ENCODE peak calls at places on chromosomes 2 and 18, in nine cellular contexts. J is gastrocnemius medialis; G is brain microvascular endothelial cell; A is CD8-positive, alpha-beta T cell; V is cardiac fibroblast; P is mucosa of descending colon; L is WERI-Rb-1; W is heart left ventricle; S is heart right ventricle. K is an unnamed sample.

GRCh38 chr2:155815851-155816250 is 516.7 kb downstream of the NR4A2 start:
- DNase-seq in J (no peak), S (no peak), G (peak), L (peak), V (no peak), A (no peak), W (no peak), P (no peak), K (no peak)

GRCh38 chr2:65834062-65834461 is 401.7 kb upstream of the SPRED2 start:
- DNase-seq in W (no peak), G (no peak), P (no peak), A (no peak), S (no peak), L (no peak), J (no peak), V (no peak), K (no peak)

GRCh38 chr18:524496-524895 is 24.0 kb upstream of the COLEC12 start:
- DNase-seq in A (no peak), W (no peak), J (no peak), V (peak), S (no peak), L (no peak), G (no peak), P (no peak), K (peak)

GRCh38 chr2:232980683-232981082 is 32.4 kb downstream of the NGEF start:
- DNase-seq in P (peak), S (no peak), G (peak), W (no peak), V (no peak), J (no peak), A (no peak), L (no peak), K (no peak)

GRCh38 chr2:152518656-152519580 is 183.9 kb downstream of the FMNL2 start:
- DNase-seq in W (no peak), A (no peak), G (no peak), V (no peak), P (no peak), S (no peak), J (no peak), L (peak), K (no peak)

GRCh38 chr18:78611869-78612268 is 367.7 kb upstream of the SALL3 start:
- DNase-seq in S (no peak), V (no peak), P (no peak), G (no peak), A (no peak), L (no peak), W (no peak), J (no peak), K (no peak)

GRCh38 chr2:100744589-100744988 is 75.3 kb upstream of the NPAS2 start:
- DNase-seq in A (no peak), S (no peak), G (peak), W (no peak), V (no peak), P (no peak), L (no peak), J (no peak), K (peak)

GRCh38 chr2:153299809-153300208 is 178.8 kb downstream of the RPRM start:
- DNase-seq in A (no peak), S (no peak), L (no peak), P (no peak), V (no peak), W (no peak), J (no peak), G (no peak), K (no peak)

GRCh38 chr2:138779451-138780440 is at the start of gene NXPH2:
- DNase-seq in S (no peak), V (no peak), P (no peak), A (no peak), J (no peak), W (no peak), G (no peak), L (peak), K (no peak)

GRCh38 chr2:61210332-61210981 is 48.5 kb downstream of the C2orf74 start:
- DNase-seq in W (no peak), L (no peak), J (no peak), V (peak), P (no peak), A (no peak), S (no peak), G (peak), K (peak)

GRCh38 chr2:162073776-162074578 is at the start of gene DPP4:
- DNase-seq in V (peak), G (no peak), L (peak), S (peak), W (peak), P (peak), J (no peak), A (peak), K (no peak)
- H3K4me3 ChIP-seq in V (peak), G (peak), L (peak), S (peak), W (peak), P (peak), J (peak), A (peak), K (peak)

DNA sequence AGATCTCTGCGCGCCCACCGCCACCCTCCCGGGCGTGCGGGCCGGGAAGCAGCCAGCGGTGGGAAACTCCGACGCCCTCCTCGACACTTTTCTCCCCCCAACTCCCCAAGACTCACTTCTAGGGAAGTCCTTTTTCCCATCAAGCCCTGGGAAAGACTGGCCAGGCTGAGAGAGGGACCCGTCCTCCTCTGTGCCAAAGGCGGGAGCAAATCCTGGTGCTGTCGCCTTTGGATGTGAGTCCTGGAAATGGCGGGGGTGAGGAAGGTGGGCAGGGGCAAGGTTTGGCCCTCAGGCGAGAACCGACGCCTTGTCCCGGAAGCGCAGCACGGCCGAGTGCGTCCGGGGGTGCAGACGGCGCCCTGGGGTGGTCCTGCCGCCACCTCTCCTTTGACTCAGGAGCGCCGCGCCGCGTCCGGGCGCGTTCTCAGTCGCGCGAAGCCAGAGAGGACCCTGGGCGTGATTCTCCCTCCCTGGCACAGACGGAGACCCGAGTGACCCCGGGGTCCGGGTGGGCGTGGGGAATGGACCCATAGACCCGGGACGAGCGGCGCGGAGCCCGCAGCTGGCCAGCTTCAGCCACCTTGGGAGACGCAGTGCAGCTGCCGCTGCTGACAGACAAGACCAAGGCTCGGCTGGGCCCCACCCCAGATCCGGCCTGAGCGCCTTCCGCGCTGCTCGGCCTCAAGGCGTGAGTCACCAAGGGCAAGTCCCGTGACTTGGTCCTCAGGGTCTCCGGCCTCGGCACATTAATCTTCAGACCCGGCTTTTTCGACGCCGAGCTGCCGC is 3.5 kb upstream of the LBX2 start:
- DNase-seq in V (peak), S (peak), J (peak), G (peak), W (peak), P (peak), A (peak), L (no peak), K (peak)
- TF ChIP-seq CTCF in V (peak), S (peak), J (no peak), G (peak), W (peak), P (peak), A (no peak), L (no peak), K (peak)

GRCh38 chr2:41716497-41716896 is 331.3 kb upstream of the PKDCC start:
- DNase-seq in V (no peak), S (no peak), G (no peak), W (no peak), P (no peak), J (no peak), L (no peak), A (no peak), K (no peak)

GRCh38 chr2:41707790-41708451 is 339.9 kb upstream of the PKDCC start:
- DNase-seq in V (no peak), P (no peak), L (no peak), S (no peak), J (no peak), W (no peak), G (no peak), A (no peak), K (no peak)

GRCh38 chr2:41710944-41711343 is 336.9 kb upstream of the PKDCC start:
- DNase-seq in S (no peak), A (no peak), J (no peak), W (no peak), G (no peak), L (no peak), P (no peak), V (no peak), K (no peak)

GRCh38 chr2:41709702-41710599 is 337.9 kb upstream of the PKDCC start:
- DNase-seq in A (no peak), W (no peak), L (no peak), J (no peak), P (no peak), V (no peak), S (no peak), G (no peak), K (no peak)

DNA sequence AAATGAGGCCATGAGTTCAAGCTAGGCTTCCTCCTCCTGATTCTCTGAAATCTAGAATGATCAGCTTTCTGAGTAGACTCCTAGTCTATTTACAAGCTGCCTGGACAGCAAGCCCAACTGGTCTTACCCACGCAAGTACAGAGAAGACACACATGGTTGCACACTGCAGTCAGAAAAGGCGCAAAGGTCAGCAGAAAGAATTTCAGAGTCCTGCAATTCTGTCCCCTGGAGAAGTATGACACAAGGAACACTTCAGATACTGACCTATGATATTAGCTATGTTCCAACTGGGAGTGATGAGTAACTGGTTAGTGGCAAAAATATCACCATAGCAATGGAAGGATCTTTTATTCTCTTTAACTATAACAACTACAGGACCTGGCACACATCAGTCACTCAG is 336.1 kb upstream of the PKDCC start:
- DNase-seq in J (no peak), S (no peak), A (no peak), G (no peak), P (no peak), V (no peak), W (no peak), L (no peak), K (no peak)
- H3K4me3 ChIP-seq in J (no peak), S (no peak), A (no peak), G (no peak), P (no peak), V (no peak), W (no peak), L (no peak), K (no peak)

GRCh38 chr18:48098007-48098406 is 167.5 kb upstream of the SMAD2 start:
- DNase-seq in V (no peak), L (no peak), S (no peak), G (no peak), W (no peak), J (no peak), P (no peak), A (no peak), K (no peak)

GRCh38 chr18:48100168-48100495 is 169.7 kb upstream of the SMAD2 start:
- DNase-seq in P (no peak), J (no peak), V (no peak), S (no peak), L (peak), G (no peak), W (no peak), A (no peak), K (no peak)

GRCh38 chr18:48100712-48101165 is 170.3 kb upstream of the SMAD2 start:
- DNase-seq in W (no peak), L (peak), S (no peak), P (no peak), V (no peak), G (no peak), J (no peak), A (no peak), K (no peak)

GRCh38 chr18:48098538-48098937 is 168.1 kb upstream of the SMAD2 start:
- DNase-seq in L (no peak), G (no peak), V (no peak), A (no peak), W (no peak), J (no peak), S (no peak), P (no peak), K (no peak)

GRCh38 chr18:48099481-48100167 is 169.2 kb upstream of the SMAD2 start:
- DNase-seq in P (no peak), W (no peak), L (no peak), J (no peak), G (no peak), S (no peak), V (no peak), A (no peak), K (no peak)
- TF ChIP-seq CTCF in P (no peak), W (no peak), L (no peak), J (no peak), G (no peak), S (no peak), V (no peak), A (no peak), K (no peak)

GRCh38 chr2:213152888-213153287 is 1.5 kb upstream of the IKZF2 start:
- DNase-seq in S (no peak), A (no peak), P (no peak), V (no peak), J (no peak), L (no peak), G (no peak), W (no peak), K (no peak)
- H3K4me3 ChIP-seq in S (peak), A (peak), P (no peak), V (peak), J (peak), L (no peak), G (peak), W (peak), K (peak)

GRCh38 chr18:22405142-22405541 is 12.6 kb downstream of the CTAGE1 start:
- DNase-seq in A (no peak), L (no peak), P (no peak), S (no peak), V (no peak), W (no peak), G (no peak), J (no peak), K (no peak)

GRCh38 chr18:22409445-22409844 is 8.3 kb downstream of the CTAGE1 start:
- DNase-seq in W (no peak), S (no peak), G (no peak), P (no peak), L (no peak), A (no peak), V (no peak), J (no peak), K (no peak)

GRCh38 chr18:22411442-22411841 is 6.3 kb downstream of the CTAGE1 start:
- DNase-seq in A (no peak), L (no peak), P (no peak), W (no peak), J (no peak), S (no peak), G (no peak), V (no peak), K (no peak)

GRCh38 chr18:22410126-22410525 is 7.6 kb downstream of the CTAGE1 start:
- DNase-seq in P (no peak), V (no peak), L (no peak), J (no peak), S (no peak), G (no peak), A (no peak), W (no peak), K (no peak)

DNA sequence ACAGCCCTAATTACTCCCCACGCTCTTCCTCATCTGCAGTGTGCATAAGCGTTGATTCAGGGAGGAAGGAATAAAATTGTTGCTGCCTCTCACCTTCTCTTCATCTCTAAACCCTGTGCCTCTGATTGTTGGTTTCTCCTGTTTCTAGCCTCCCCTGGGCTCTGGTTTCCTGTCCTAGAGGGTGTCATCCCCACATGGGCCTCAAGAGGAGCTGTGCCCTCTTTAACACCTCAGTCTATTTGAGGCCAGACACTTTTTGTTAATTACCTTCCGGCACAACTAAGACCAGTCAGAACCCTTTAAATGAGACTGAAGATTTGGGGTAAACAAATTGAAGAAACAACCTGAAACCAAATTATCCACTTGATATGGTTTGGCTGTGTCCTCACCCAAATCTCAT is 9.7 kb downstream of the CTAGE1 start:
- DNase-seq in G (no peak), V (no peak), W (no peak), L (no peak), A (no peak), P (no peak), J (no peak), S (no peak), K (no peak)
- TF ChIP-seq CTCF in G (peak), V (peak), W (no peak), L (no peak), A (no peak), P (no peak), J (no peak), S (no peak), K (peak)

DNA sequence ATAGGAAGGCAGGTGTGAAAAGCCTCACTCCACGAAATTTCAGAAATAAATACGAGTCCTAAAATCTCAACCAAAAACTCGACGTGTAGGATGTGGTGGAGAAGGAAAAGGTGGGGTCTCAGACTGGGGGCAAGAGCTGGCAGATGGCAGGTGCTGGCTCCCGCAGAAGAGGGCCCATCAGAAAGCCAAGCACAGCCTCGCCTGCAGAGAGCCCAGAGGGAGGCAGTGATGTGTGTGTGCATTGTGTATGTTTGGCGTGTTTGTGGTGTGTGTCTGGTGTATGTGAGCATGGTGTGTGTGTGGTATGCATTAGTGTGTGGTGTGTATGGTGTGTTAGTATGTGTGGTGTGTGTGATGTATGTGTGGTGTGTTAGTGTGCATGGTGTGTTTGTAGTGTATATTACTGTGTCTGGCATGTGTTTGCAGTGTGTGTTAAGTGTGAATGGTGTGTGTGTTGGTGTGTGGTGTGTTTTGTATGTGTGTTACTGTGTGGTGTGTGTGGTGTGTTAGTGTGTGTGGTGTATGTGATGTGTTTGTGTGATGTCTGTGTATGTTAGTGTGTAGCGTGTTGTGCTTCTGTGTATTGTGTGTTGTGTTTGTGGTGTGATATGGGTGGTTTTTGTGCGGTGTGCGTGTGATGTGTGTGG is 116.5 kb downstream of the FAM168B start:
- DNase-seq in A (no peak), L (no peak), J (no peak), V (no peak), W (no peak), P (no peak), G (no peak), S (no peak), K (no peak)
- H3K4me3 ChIP-seq in A (no peak), L (no peak), J (no peak), V (no peak), W (no peak), P (no peak), G (no peak), S (no peak), K (no peak)

DNA sequence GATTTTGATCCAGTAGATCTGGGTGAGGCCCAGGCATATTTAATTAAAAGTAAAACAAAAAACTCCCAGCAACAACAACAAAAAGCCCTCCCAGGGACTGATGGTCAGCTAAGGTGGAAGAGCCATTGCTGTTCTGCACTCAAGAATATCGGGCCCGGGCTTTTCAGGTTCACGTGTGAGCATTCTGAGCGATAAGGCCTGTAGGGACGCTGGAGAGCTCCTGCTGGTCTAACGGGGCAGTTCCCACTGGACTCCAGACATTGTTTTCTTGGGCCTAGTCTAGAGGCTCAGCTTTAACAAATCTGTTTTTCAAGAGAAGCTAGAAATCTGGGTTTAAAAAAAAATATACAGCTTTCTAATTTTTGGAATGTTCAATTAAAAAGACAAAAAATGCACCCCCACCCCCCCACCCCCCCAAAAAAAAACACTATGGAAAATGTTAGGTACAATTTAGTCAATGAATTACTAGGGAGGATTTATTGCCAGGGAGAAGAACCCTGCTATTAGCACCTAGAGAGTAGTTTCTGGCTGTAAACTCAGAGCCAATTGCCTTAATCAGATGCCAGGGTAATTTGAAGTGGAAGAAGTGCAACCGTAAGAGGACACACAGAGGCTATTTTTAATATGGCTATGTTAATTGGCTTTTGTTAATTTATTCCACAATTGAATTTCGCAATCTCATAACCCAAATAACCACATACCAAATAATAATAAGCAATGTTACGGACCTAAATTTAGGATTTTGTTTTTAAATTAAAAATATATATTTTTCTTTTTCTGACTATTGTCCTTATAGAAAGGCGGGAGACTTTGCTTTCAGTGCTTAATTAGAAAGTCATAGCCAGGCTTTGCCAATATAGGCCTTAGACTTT is 78.9 kb downstream of the MAP4K4 start:
- DNase-seq in G (peak), J (no peak), W (no peak), V (no peak), A (no peak), S (no peak), P (no peak), L (no peak), K (no peak)
- TF ChIP-seq CTCF in G (peak), J (no peak), W (peak), V (peak), A (no peak), S (peak), P (no peak), L (peak), K (peak)

K was measured in astrocyte of the spinal cord.